ENCODE peak calls at places on chromosomes 7 and 10, in four cellular contexts. E is fibroblast of the aortic adventitia, R is NCI-H345, F is SJCRH30. B is an unnamed sample.

GRCh38 chr10:132809237-132810140 is 23.5 kb upstream of the NKX6-2 start:
- DNase-seq in E (no peak), R (no peak), F (no peak), B (no peak)

GRCh38 chr7:134649231-134649775 is 2.6 kb downstream of the BPGM start:
- DNase-seq in E (no peak), F (no peak), R (no peak), B (no peak)

GRCh38 chr10:78624791-78625190 is 444.0 kb upstream of the ZMIZ1 start:
- DNase-seq in R (no peak), E (no peak), F (no peak), B (no peak)

GRCh38 chr7:66250711-66251110 is 45.6 kb downstream of the TPST1 start:
- DNase-seq in E (peak; percentile 92), R (no peak), F (no peak), B (no peak)

GRCh38 chr7:94998951-94999350 is 91.6 kb downstream of the PPP1R9A start:
- DNase-seq in R (no peak), E (no peak), F (no peak), B (no peak)

GRCh38 chr10:5413012-5413938 is 918 bp downstream of the NET1 start:
- DNase-seq in R (no peak), E (peak; percentile 58), F (peak; percentile 67), B (no peak)

GRCh38 chr7:70764004-70764691 is 367.8 kb upstream of the GALNT17 start:
- DNase-seq in F (no peak), E (no peak), R (no peak), B (no peak)

GRCh38 chr7:78437118-78437517 is 638.5 kb downstream of the PHTF2 start:
- DNase-seq in E (peak; percentile 41), R (no peak), F (no peak), B (no peak)

GRCh38 chr7:40986351-40986873 is 716.5 kb downstream of the INHBA start:
- DNase-seq in E (peak; percentile 98), F (no peak), R (no peak), B (no peak)

GRCh38 chr10:59736749-59737148 is 16.5 kb downstream of the MRLN start:
- DNase-seq in E (no peak), F (no peak), R (no peak), B (no peak)

GRCh38 chr7:50206521-50207250 is 97.8 kb upstream of the IKZF1 start:
- DNase-seq in E (no peak), F (no peak), R (no peak), B (peak; percentile 68)

GRCh38 chr7:39507866-39508551 is 58.2 kb upstream of the YAE1 start:
- DNase-seq in F (no peak), R (peak; percentile 69), E (peak; percentile 44), B (no peak)

GRCh38 chr7:127391591-127392181 is 822 bp downstream of the ZNF800 start:
- DNase-seq in R (peak; percentile 8), F (peak; percentile 45), E (peak; percentile 26), B (peak; percentile 39)

GRCh38 chr7:158350166-158350900 is 237.3 kb downstream of the PTPRN2 start:
- DNase-seq in F (no peak), E (no peak), R (no peak), B (no peak)

GRCh38 chr7:142898377-142899235 is 13.1 kb upstream of the TRPV6 start:
- DNase-seq in R (peak; percentile 70), E (no peak), F (no peak), B (no peak)

GRCh38 chr10:36608251-36608650 is 517.1 kb upstream of the ANKRD30A start:
- DNase-seq in R (no peak), E (peak; percentile 85), F (peak; percentile 56), B (no peak)

GRCh38 chr7:41911792-41912191 is 208.9 kb upstream of the INHBA start:
- DNase-seq in E (peak; percentile 76), F (no peak), R (no peak), B (no peak)

GRCh38 chr7:44087914-44088838 is 5.8 kb upstream of the POLM start:
- DNase-seq in F (peak; percentile 60), E (peak; percentile 97), R (no peak), B (no peak)

GRCh38 chr7:100413286-100413685 is 15.2 kb downstream of the ZCWPW1 start:
- DNase-seq in F (no peak), R (no peak), E (no peak), B (no peak)

GRCh38 chr7:136359333-136359903 is 382.3 kb upstream of the MTPN start:
- DNase-seq in F (no peak), E (no peak), R (no peak), B (no peak)

GRCh38 chr7:109699661-109700060 is 1130.0 kb downstream of the DNAJB9 start:
- DNase-seq in E (no peak), R (no peak), F (no peak), B (no peak)

GRCh38 chr10:97498841-97499560 is at the start of gene UBTD1:
- DNase-seq in R (peak; percentile 11), E (peak; percentile 37), F (peak; percentile 57), B (peak; percentile 11)

GRCh38 chr7:100483728-100484635 is at the start of gene NYAP1:
- DNase-seq in F (peak; percentile 73), R (peak; percentile 71), E (peak; percentile 42), B (peak; percentile 40)

GRCh38 chr10:129999140-129999539 is 35.1 kb upstream of the EBF3 start:
- DNase-seq in E (no peak), R (no peak), F (no peak), B (no peak)

GRCh38 chr10:28111712-28112111 is 112.8 kb upstream of the ODAD2 start:
- DNase-seq in R (no peak), F (no peak), E (peak; percentile 28), B (no peak)

GRCh38 chr10:86674912-86675311 is 6.6 kb downstream of the LDB3 start:
- DNase-seq in F (peak; percentile 63), R (no peak), E (no peak), B (no peak)

GRCh38 chr10:128943111-128943510 is 523.9 kb upstream of the MGMT start:
- DNase-seq in E (no peak), F (no peak), R (no peak), B (no peak)

GRCh38 chr7:73477376-73477775 is 43.8 kb downstream of the FZD9 start:
- DNase-seq in F (no peak), E (no peak), R (no peak), B (no peak)

GRCh38 chr10:89479255-89479654 is 56.1 kb downstream of the SLC16A12 start:
- DNase-seq in E (peak; percentile 55), R (no peak), F (no peak), B (no peak)

GRCh38 chr10:115141254-115141653 is 48.1 kb downstream of the ATRNL1 start:
- DNase-seq in E (peak; percentile 30), F (peak; percentile 30), R (no peak), B (no peak)

GRCh38 chr7:33061282-33061928 is 1.2 kb downstream of the NT5C3A start:
- DNase-seq in E (no peak), R (no peak), F (peak; percentile 8), B (no peak)

GRCh38 chr7:41996381-41997035 is 240.5 kb downstream of the GLI3 start:
- DNase-seq in R (no peak), F (peak; percentile 70), E (peak; percentile 79), B (no peak)

GRCh38 chr10:100816671-100817070 is 71.3 kb downstream of the PAX2 start:
- DNase-seq in R (no peak), F (peak; percentile 64), E (no peak), B (no peak)

GRCh38 chr10:60093317-60093716 is 187.0 kb upstream of the CCDC6 start:
- DNase-seq in R (no peak), E (no peak), F (no peak), B (no peak)

B was measured in effector CD4-positive, alpha-beta T cell.